ENCODE peak calls at places on chromosomes 5 and 9, in five cellular contexts. E is sigmoid colon, P is tibial artery, I is lung, X is breast epithelium. Q is an unnamed sample.

GRCh38 chr5:6649186-6649585 is 15.9 kb downstream of the SRD5A1 start:
- DNase-seq in E (no peak), P (no peak), I (no peak), X (no peak), Q (no peak)

GRCh38 chr5:149227168-149227826 is 44.4 kb upstream of the AFAP1L1 start:
- DNase-seq in E (no peak), P (no peak), I (no peak), X (no peak), Q (no peak)

GRCh38 chr9:114387678-114388431 is at the start of gene AKNA:
- DNase-seq in E (peak; percentile 92), P (peak; percentile 85), I (peak; percentile 79), X (peak; percentile 64), Q (peak; percentile 84)

GRCh38 chr5:52598954-52599353 is 188.8 kb upstream of the ITGA1 start:
- DNase-seq in E (no peak), P (no peak), I (no peak), X (no peak), Q (no peak)

GRCh38 chr9:127568971-127569818 is 42.9 kb upstream of the STXBP1 start:
- DNase-seq in E (peak; percentile 92), P (peak; percentile 81), I (peak; percentile 82), X (peak; percentile 79), Q (peak; percentile 89)

GRCh38 chr5:113612060-113612496 is 98.6 kb downstream of the YTHDC2 start:
- DNase-seq in E (no peak), P (no peak), I (no peak), X (no peak), Q (no peak)

GRCh38 chr5:34903260-34903659 is 12.0 kb downstream of the RAD1 start:
- DNase-seq in E (no peak), P (no peak), I (no peak), X (no peak), Q (no peak)

GRCh38 chr5:68251804-68252648 is 36.5 kb downstream of the PIK3R1 start:
- DNase-seq in E (peak; percentile 87), P (peak; percentile 84), I (no peak), X (no peak), Q (peak; percentile 59)

GRCh38 chr5:133801955-133802751 is 166.3 kb downstream of the C5orf15 start:
- DNase-seq in E (no peak), P (no peak), I (no peak), X (no peak), Q (no peak)

GRCh38 chr5:58366461-58366860 is 93.4 kb downstream of the PLK2 start:
- DNase-seq in E (no peak), P (no peak), I (peak; percentile 35), X (no peak), Q (no peak)

GRCh38 chr5:82720213-82720612 is 357.0 kb downstream of the TMEM167A start:
- DNase-seq in E (no peak), P (no peak), I (no peak), X (no peak), Q (no peak)

GRCh38 chr5:177195307-177195952 is 61.9 kb downstream of the NSD1 start:
- DNase-seq in E (no peak), P (no peak), I (no peak), X (no peak), Q (no peak)

GRCh38 chr9:126499005-126499910 is 114.5 kb upstream of the LMX1B start:
- DNase-seq in E (peak; percentile 60), P (no peak), I (peak; percentile 41), X (no peak), Q (peak; percentile 31)

GRCh38 chr9:131636593-131636992 is 91.3 kb downstream of the PRRT1B start:
- DNase-seq in E (no peak), P (no peak), I (no peak), X (no peak), Q (no peak)

GRCh38 chr9:29826421-29826820 is 2253.1 kb upstream of the C9orf72 start:
- DNase-seq in E (no peak), P (no peak), I (no peak), X (no peak), Q (no peak)

GRCh38 chr5:85841653-85842052 is 776.1 kb upstream of the COX7C start:
- DNase-seq in E (no peak), P (no peak), I (no peak), X (no peak), Q (no peak)

GRCh38 chr5:10332301-10332700 is 21.2 kb upstream of the MARCHF6 start:
- DNase-seq in E (no peak), P (no peak), I (peak; percentile 2), X (no peak), Q (no peak)

GRCh38 chr5:66517361-66517760 is 78.8 kb upstream of the MAST4 start:
- DNase-seq in E (no peak), P (no peak), I (no peak), X (no peak), Q (no peak)

GRCh38 chr5:143213231-143213850 is 190.1 kb downstream of the NR3C1 start:
- DNase-seq in E (peak; percentile 68), P (peak; percentile 33), I (no peak), X (no peak), Q (no peak)

GRCh38 chr9:120344230-120344629 is 235.7 kb downstream of the CDK5RAP2 start:
- DNase-seq in E (no peak), P (no peak), I (no peak), X (no peak), Q (no peak)

GRCh38 chr9:118252027-118252426 is 547.8 kb downstream of the TLR4 start:
- DNase-seq in E (no peak), P (no peak), I (no peak), X (no peak), Q (no peak)

GRCh38 chr5:160438316-160439204 is 16.9 kb downstream of the PTTG1 start:
- DNase-seq in E (no peak), P (no peak), I (peak; percentile 40), X (peak; percentile 26), Q (no peak)

GRCh38 chr9:131095666-131096489 is 453 bp upstream of the AIF1L start:
- DNase-seq in E (no peak), P (no peak), I (no peak), X (no peak), Q (no peak)

GRCh38 chr5:131413605-131414559 is 150.0 kb downstream of the CDC42SE2 start:
- DNase-seq in E (no peak), P (no peak), I (no peak), X (no peak), Q (no peak)

GRCh38 chr9:136562746-136563506 is 17.1 kb upstream of the NOTCH1 start:
- DNase-seq in E (no peak), P (no peak), I (no peak), X (no peak), Q (no peak)

GRCh38 chr5:180804129-180804601 is 1.6 kb upstream of the MGAT1 start:
- DNase-seq in E (peak; percentile 59), P (no peak), I (no peak), X (no peak), Q (no peak)

GRCh38 chr9:127467621-127468020 is 16.3 kb downstream of the LRSAM1 start:
- DNase-seq in E (no peak), P (no peak), I (no peak), X (no peak), Q (no peak)

GRCh38 chr5:74433255-74434123 is 207.0 kb downstream of the ENC1 start:
- DNase-seq in E (no peak), P (no peak), I (no peak), X (no peak), Q (no peak)

GRCh38 chr5:148939676-148940075 is 113.3 kb downstream of the ADRB2 start:
- DNase-seq in E (no peak), P (no peak), I (no peak), X (no peak), Q (no peak)

GRCh38 chr9:71987471-71988371 is 72.7 kb downstream of the C9orf57 start:
- DNase-seq in E (no peak), P (no peak), I (no peak), X (no peak), Q (no peak)

GRCh38 chr9:19379283-19379682 is 753 bp downstream of the RPS6 start:
- DNase-seq in E (no peak), P (no peak), I (no peak), X (no peak), Q (no peak)

GRCh38 chr9:137017791-137018497 is 10.1 kb downstream of the ABCA2 start:
- DNase-seq in E (no peak), P (no peak), I (no peak), X (no peak), Q (no peak)

DNA sequence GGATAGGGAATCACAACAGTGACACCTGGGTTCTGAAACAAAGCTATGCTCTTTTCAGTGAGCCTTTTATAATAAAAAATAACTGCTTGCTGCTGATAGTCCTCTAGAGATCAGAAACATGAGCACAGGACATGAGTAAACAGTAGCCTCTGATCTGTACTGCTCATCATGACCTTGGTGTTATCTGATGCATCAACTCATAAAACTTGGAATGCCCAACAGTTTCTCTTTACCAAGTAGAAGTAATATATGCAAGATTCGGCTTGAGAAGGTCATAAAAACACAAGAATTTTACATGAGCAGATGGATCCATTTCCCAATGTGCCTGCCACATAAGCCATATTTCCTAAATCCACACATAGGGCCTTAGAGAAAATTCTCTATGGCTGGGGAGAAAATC is 318.3 kb upstream of the GRAMD2B start:
- DNase-seq in E (no peak), P (no peak), I (no peak), X (no peak), Q (no peak)
- H3K4me1 ChIP-seq in E (no peaks in the 10 kb centered on the region), P (no peaks in the 10 kb centered on the region), I (peaks cover 2% of the 10 kb centered on the region), X (no peaks in the 10 kb centered on the region), Q (no peaks in the 10 kb centered on the region)

DNA sequence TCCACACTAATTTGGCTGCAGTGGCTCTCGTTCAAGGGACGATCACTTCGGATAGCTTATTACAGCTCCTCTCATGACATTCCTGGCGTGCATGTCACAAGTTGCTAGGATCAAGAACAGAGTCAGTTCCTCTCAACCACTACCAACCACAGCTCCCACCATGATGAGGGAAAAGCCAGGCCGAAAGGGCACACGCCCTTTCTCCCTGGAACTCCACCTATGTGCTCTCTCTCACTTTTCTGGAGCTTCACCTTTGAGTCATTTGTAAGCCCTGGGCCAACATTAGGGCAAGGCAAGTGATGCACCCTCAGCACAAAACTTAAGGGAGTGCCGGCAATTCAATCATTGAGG is 1.6 kb downstream of the SPACA9 start:
- DNase-seq in E (no peak), P (no peak), I (no peak), X (no peak), Q (no peak)
- TF ChIP-seq CTCF in E (no peak), P (no peak), I (no peak), X (no peak), Q (no peak)

DNA sequence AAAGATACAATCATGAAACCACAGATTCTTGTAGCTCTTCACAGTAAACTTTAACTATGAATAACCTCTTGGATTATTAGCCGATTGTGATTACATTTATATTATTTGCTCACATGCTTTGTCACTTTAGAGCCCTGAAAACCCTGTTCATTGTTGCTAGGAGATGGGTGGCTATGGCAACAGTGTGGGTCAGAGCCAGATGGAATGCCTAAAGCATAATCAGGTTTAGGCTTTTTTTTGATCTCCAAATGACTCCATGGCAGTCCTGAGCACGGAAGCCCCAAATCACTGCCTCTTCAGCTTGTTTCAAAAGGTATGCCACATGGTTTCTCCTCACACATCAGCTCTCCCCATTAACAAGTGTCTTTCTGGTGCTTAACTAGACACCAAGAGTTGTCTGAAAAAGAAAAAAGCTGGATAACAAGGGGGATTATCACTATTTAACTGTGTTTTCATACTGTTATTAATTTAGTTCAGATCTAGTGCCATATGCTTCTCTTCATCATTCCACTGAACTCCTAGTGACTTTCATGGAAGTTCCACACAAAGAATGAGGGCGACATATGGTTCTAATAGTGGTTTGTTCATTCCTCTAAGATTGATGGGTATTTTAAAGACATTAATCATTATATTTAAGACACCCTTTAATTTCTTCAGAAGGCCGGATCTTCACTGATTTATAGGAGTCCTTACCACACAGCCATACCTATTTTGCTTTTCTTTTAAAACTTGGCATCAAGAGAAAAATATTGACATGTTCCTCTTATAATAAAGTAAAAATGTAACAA is 88.7 kb upstream of the PAM start:
- DNase-seq in E (no peak), P (no peak), I (no peak), X (no peak), Q (no peak)
- H3K27ac ChIP-seq in E (no peak overlapping the region), P (no peak overlapping the region), I (no peak overlapping the region), X (no peak overlapping the region), Q (no peak overlapping the region)

GRCh38 chr9:134645607-134646365 is 4.2 kb downstream of the COL5A1 start:
- DNase-seq in E (no peak), P (no peak), I (no peak), X (no peak), Q (no peak)
- H3K4me1 ChIP-seq in E (peaks cover 73% of the 10 kb centered on the region), P (peaks cover 76% of the 10 kb centered on the region), I (no peaks in the 10 kb centered on the region), X (peaks cover 7% of the 10 kb centered on the region), Q (peaks cover 23% of the 10 kb centered on the region)